ENCODE peak calls at places on chromosomes 5 and 9, in five cellular contexts. A is mesenchymal stem cell, W is neuronal stem cell, K is H1, L is mesendoderm. N is an unnamed sample.

GRCh38 chr9:37341704-37342103 is 80.8 kb upstream of the GRHPR start:
- DNase-seq in L (no peak), W (no peak), K (no peak), A (no peak), N (no peak)

GRCh38 chr9:16824545-16825041 is 45.9 kb downstream of the BNC2 start:
- DNase-seq in K (no peak), L (peak; percentile 76), W (no peak), A (peak; percentile 67), N (peak; percentile 85)

GRCh38 chr9:908806-909205 is 67.3 kb downstream of the DMRT1 start:
- DNase-seq in L (peak; percentile 19), K (peak; percentile 15), A (no peak), W (no peak), N (no peak)

GRCh38 chr9:75358837-75359236 is 270.5 kb downstream of the OSTF1 start:
- DNase-seq in A (no peak), W (no peak), K (no peak), L (peak; percentile 90), N (no peak)

GRCh38 chr9:92619601-92620300 is 50.2 kb downstream of the IPPK start:
- DNase-seq in A (no peak), L (no peak), K (no peak), W (no peak), N (no peak)

GRCh38 chr5:35575578-35575977 is 42.1 kb upstream of the SPEF2 start:
- DNase-seq in W (no peak), A (no peak), L (no peak), K (no peak), N (no peak)

GRCh38 chr5:10607666-10608442 is 44.0 kb downstream of the ANKRD33B start:
- DNase-seq in L (peak; percentile 61), W (no peak), K (no peak), A (peak; percentile 95), N (peak; percentile 72)

GRCh38 chr9:37444890-37445289 is 20.4 kb downstream of the ZBTB5 start:
- DNase-seq in L (peak; percentile 29), W (no peak), K (no peak), A (no peak), N (no peak)

GRCh38 chr5:87347272-87347671 is 65.5 kb downstream of the CCNH start:
- DNase-seq in A (no peak), L (no peak), K (no peak), W (no peak), N (peak; percentile 33)

GRCh38 chr5:125612356-125613149 is 810.7 kb upstream of the GRAMD2B start:
- DNase-seq in W (no peak), K (no peak), L (no peak), A (no peak), N (no peak)

GRCh38 chr5:78549043-78549442 is 99.5 kb downstream of the LHFPL2 start:
- DNase-seq in L (no peak), A (peak; percentile 44), K (no peak), W (no peak), N (no peak)

GRCh38 chr5:59598547-59598874 is 295.0 kb downstream of the PDE4D start:
- DNase-seq in W (no peak), L (no peak), A (no peak), K (no peak), N (no peak)

GRCh38 chr5:87949665-87950640 is 318.7 kb downstream of the TMEM161B start:
- DNase-seq in K (no peak), W (no peak), A (no peak), L (peak; percentile 13), N (no peak)

GRCh38 chr9:123814526-123814925 is 115.4 kb downstream of the DENND1A start:
- DNase-seq in K (no peak), W (no peak), L (no peak), A (no peak), N (no peak)

GRCh38 chr9:33404782-33405362 is 2.5 kb upstream of the AQP7 start:
- DNase-seq in W (no peak), K (no peak), L (no peak), A (no peak), N (no peak)

GRCh38 chr9:110156902-110157301 is 51.1 kb downstream of the C9orf152 start:
- DNase-seq in K (no peak), A (peak; percentile 48), L (no peak), W (no peak), N (no peak)

GRCh38 chr9:36298566-36298965 is 40.3 kb upstream of the GNE start:
- DNase-seq in A (peak; percentile 36), K (no peak), W (no peak), L (no peak), N (peak; percentile 25)

GRCh38 chr5:172525633-172526360 is 71.5 kb upstream of the SH3PXD2B start:
- DNase-seq in W (no peak), K (no peak), L (no peak), A (no peak), N (no peak)

GRCh38 chr9:34655394-34655793 is 3.4 kb downstream of the IL11RA start:
- DNase-seq in A (no peak), L (no peak), W (no peak), K (no peak), N (no peak)

GRCh38 chr5:60829490-60830266 is 14.4 kb downstream of the ELOVL7 start:
- DNase-seq in L (no peak), W (no peak), A (no peak), K (no peak), N (no peak)

GRCh38 chr5:179906795-179907569 is 715 bp downstream of the TBC1D9B start:
- DNase-seq in L (no peak), K (no peak), W (no peak), A (peak; percentile 28), N (peak; percentile 7)

GRCh38 chr9:135478858-135479468 is 619 bp upstream of the PPP1R26 start:
- DNase-seq in W (peak; percentile 30), K (no peak), A (peak; percentile 45), L (peak; percentile 45), N (no peak)

GRCh38 chr9:6805532-6805931 is 47.8 kb downstream of the KDM4C start:
- DNase-seq in A (peak; percentile 44), W (no peak), L (no peak), K (no peak), N (peak; percentile 80)

GRCh38 chr9:85743290-85744128 is 1.8 kb upstream of the AGTPBP1 start:
- DNase-seq in K (no peak), A (peak; percentile 93), L (peak; percentile 23), W (no peak), N (peak; percentile 86)

GRCh38 chr5:44389410-44389879 is at the start of gene FGF10:
- DNase-seq in A (peak; percentile 22), L (peak; percentile 88), K (peak; percentile 33), W (peak; percentile 64), N (no peak)

GRCh38 chr9:28082671-28083070 is 509.4 kb upstream of the C9orf72 start:
- DNase-seq in K (no peak), L (no peak), A (no peak), W (no peak), N (no peak)

GRCh38 chr5:157366741-157367684 is 93.0 kb upstream of the NIPAL4 start:
- DNase-seq in L (peak; percentile 85), K (no peak), W (no peak), A (peak; percentile 85), N (peak; percentile 84)

GRCh38 chr5:130282044-130282443 is 377.8 kb downstream of the CHSY3 start:
- DNase-seq in A (peak; percentile 2), K (no peak), L (no peak), W (no peak), N (no peak)

GRCh38 chr5:138724470-138725146 is 28.6 kb upstream of the CTNNA1 start:
- DNase-seq in W (no peak), L (peak; percentile 72), K (no peak), A (peak; percentile 16), N (no peak)

GRCh38 chr5:82129723-82130285 is 148.3 kb downstream of the RPS23 start:
- DNase-seq in A (no peak), W (no peak), L (peak; percentile 80), K (no peak), N (no peak)

GRCh38 chr9:123089040-123089439 is 55.6 kb downstream of the GPR21 start:
- DNase-seq in A (no peak), W (no peak), K (no peak), L (no peak), N (no peak)

GRCh38 chr9:14911046-14911445 is 818 bp upstream of the FREM1 start:
- DNase-seq in L (no peak), A (no peak), W (no peak), K (no peak), N (no peak)

GRCh38 chr9:89468271-89468960 is 29.5 kb downstream of the SEMA4D start:
- DNase-seq in K (no peak), L (no peak), W (no peak), A (no peak), N (no peak)
- H2BK15ac ChIP-seq in K (no peak overlapping the region), L (no peak overlapping the region), W (no peak overlapping the region), A (no peak overlapping the region), N (no peak overlapping the region)

GRCh38 chr9:100671811-100672305 is 94.0 kb downstream of the CAVIN4 start:
- DNase-seq in L (peak; percentile 53), A (no peak), W (no peak), K (no peak), N (no peak)
- H3K4me3 ChIP-seq in L (no peak overlapping the region), A (no peak overlapping the region), W (no peak overlapping the region), K (no peak overlapping the region), N (no peak overlapping the region)

DNA sequence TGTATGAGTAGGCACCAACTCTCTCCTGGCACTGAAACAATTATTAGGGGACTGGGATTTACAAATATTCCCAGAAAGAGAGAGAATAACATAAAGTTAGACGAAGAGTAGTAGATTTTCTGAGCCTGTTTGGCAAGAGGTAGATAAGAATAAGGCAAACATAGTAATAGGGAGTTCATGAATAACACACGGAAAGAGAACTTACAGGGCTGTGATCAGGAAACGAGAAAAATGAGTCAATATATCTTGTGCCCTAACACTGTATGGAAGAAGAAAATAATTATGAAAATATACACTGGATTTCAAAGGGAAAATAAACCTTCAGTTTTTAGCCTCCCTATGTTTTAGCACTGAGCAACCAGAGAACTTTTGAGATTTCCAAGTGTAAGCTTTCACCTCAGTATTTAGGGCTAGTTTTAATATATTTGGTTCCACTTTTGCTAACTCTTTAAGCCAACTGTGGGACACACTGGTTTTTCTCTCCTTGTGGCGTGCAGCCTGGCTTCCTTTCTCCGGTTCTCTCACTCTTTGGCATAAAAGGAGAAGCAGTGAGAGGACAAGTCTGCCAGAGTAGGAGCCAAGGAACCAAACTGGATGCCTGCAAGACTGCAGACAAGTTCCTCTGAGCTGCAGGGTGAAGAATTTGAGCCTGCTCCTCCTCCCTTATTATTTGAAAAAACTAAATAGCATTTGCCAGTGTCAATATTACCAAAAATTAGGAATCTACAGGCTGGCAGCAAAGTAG is 6.6 kb upstream of the KCNN2 start:
- DNase-seq in W (no peak), A (no peak), L (no peak), K (no peak), N (no peak)
- H2BK15ac ChIP-seq in W (no peak overlapping the region), A (no peak overlapping the region), L (no peak overlapping the region), K (no peak overlapping the region), N (no peak overlapping the region)

GRCh38 chr5:73443725-73444498 is 4.7 kb downstream of the FOXD1 start:
- DNase-seq in A (no peak), W (no peak), K (peak; percentile 77), L (no peak), N (no peak)
- H3K4me3 ChIP-seq in A (peak overlapping the region; percentile 18), W (no peak overlapping the region), K (peak overlapping the region; percentile 43), L (no peak overlapping the region), N (peak overlapping the region; percentile 37)

GRCh38 chr5:12845549-12846159 is 941.4 kb upstream of the CTNND2 start:
- DNase-seq in W (no peak), K (no peak), L (peak; percentile 10), A (no peak), N (no peak)
- H2BK15ac ChIP-seq in W (no peak overlapping the region), K (no peak overlapping the region), L (no peak overlapping the region), A (no peak overlapping the region), N (no peak overlapping the region)

GRCh38 chr5:55187370-55187769 is 14.4 kb upstream of the CDC20B start:
- DNase-seq in A (peak; percentile 11), W (no peak), L (peak; percentile 45), K (no peak), N (no peak)
- H3K4me3 ChIP-seq in A (no peak overlapping the region), W (no peak overlapping the region), L (no peak overlapping the region), K (no peak overlapping the region), N (no peak overlapping the region)